ENCODE peak calls at places on chromosomes 1 and 21, in five cellular contexts. X is stomach, P is foreskin keratinocyte, E is transverse colon, T is IMR-90. D is an unnamed sample.

GRCh38 chr1:82979593-82980230 is 1019.2 kb downstream of the TTLL7 start:
- DNase-seq in X (no peak), P (no peak), E (no peak), T (no peak), D (no peak)

GRCh38 chr1:66043186-66043585 is 250.5 kb downstream of the PDE4B start:
- DNase-seq in X (no peak), P (no peak), E (no peak), T (no peak), D (no peak)

GRCh38 chr1:11281518-11282331 is 8.7 kb downstream of the UBIAD1 start:
- DNase-seq in X (no peak), P (no peak), E (no peak), T (peak; percentile 98), D (no peak)

GRCh38 chr1:56060901-56061300 is 518.5 kb downstream of the PLPP3 start:
- DNase-seq in X (no peak), P (no peak), E (peak; percentile 12), T (peak; percentile 82), D (no peak)

GRCh38 chr1:33385251-33385650 is 45.6 kb downstream of the PHC2 start:
- DNase-seq in X (no peak), P (no peak), E (no peak), T (no peak), D (no peak)

GRCh38 chr1:26317612-26318337 is at the start of gene CD52:
- DNase-seq in X (peak; percentile 29), P (no peak), E (peak; percentile 63), T (no peak), D (peak; percentile 45)

GRCh38 chr21:45624356-45624854 is 19.1 kb upstream of the PCBP3 start:
- DNase-seq in X (no peak), P (no peak), E (no peak), T (no peak), D (no peak)

GRCh38 chr1:36481771-36482723 is 666 bp downstream of the CSF3R start:
- DNase-seq in X (no peak), P (no peak), E (no peak), T (no peak), D (no peak)

GRCh38 chr21:28763809-28764418 is 228.8 kb downstream of the LTN1 start:
- DNase-seq in X (no peak), P (no peak), E (no peak), T (no peak), D (no peak)

GRCh38 chr1:94526581-94526980 is 15.0 kb downstream of the F3 start:
- DNase-seq in X (no peak), P (no peak), E (no peak), T (no peak), D (no peak)

GRCh38 chr1:52368383-52369172 is 2.6 kb upstream of the CC2D1B start:
- DNase-seq in X (peak; percentile 69), P (peak; percentile 89), E (peak; percentile 71), T (peak; percentile 32), D (peak; percentile 68)

GRCh38 chr1:34140011-34140676 is 24.9 kb downstream of the CSMD2 start:
- DNase-seq in X (no peak), P (no peak), E (no peak), T (no peak), D (no peak)

GRCh38 chr1:214427871-214428277 is 123.5 kb downstream of the PTPN14 start:
- DNase-seq in X (peak; percentile 29), P (peak; percentile 99), E (peak; percentile 22), T (peak; percentile 98), D (peak; percentile 35)

GRCh38 chr1:243325305-243325890 is 69.6 kb downstream of the SDCCAG8 start:
- DNase-seq in X (no peak), P (peak; percentile 10), E (no peak), T (peak; percentile 82), D (peak; percentile 54)

DNA sequence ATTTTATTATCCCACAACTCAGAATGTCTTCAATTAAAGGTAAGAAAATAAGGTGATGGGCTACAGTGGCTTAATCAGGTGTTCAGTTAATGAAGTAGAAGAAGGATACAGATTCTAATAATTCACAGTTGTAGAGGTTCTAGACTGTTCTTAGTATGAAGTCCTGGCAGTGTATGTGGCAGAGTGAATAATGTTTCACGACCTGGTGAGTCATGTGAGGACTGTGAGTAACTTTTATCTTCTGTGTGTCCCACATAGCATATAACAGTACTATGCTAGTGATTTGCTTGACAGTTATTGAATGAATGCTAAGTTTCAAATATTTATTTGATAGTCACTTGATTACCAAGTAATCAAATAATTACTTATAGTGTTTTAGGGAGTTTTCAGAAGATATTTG is 20.0 kb downstream of the SLC16A4 start:
- DNase-seq in X (no peak), P (no peak), E (no peak), T (peak; percentile 77), D (peak; percentile 33)
- H3K27ac ChIP-seq in X (no peak overlapping the region), P (no peak overlapping the region), E (no peak overlapping the region), T (no peak overlapping the region), D (no peak overlapping the region)

GRCh38 chr1:228090613-228091081 is 8.1 kb downstream of the ARF1 start:
- DNase-seq in X (peak; percentile 25), P (no peak), E (peak; percentile 16), T (peak; percentile 55), D (no peak)
- H3K4me1 ChIP-seq in X (peaks cover 87% of the 10 kb centered on the region), P (peaks cover 46% of the 10 kb centered on the region), E (peaks cover 61% of the 10 kb centered on the region), T (peaks cover 31% of the 10 kb centered on the region), D (peaks cover 46% of the 10 kb centered on the region)

GRCh38 chr1:153798468-153798780 is 23.2 kb downstream of the SLC27A3 start:
- DNase-seq in X (peak; percentile 20), P (no peak), E (no peak), T (no peak), D (no peak)
- H3K27ac ChIP-seq in X (no peak overlapping the region), P (no peak overlapping the region), E (no peak overlapping the region), T (no peak overlapping the region), D (no peak overlapping the region)

DNA sequence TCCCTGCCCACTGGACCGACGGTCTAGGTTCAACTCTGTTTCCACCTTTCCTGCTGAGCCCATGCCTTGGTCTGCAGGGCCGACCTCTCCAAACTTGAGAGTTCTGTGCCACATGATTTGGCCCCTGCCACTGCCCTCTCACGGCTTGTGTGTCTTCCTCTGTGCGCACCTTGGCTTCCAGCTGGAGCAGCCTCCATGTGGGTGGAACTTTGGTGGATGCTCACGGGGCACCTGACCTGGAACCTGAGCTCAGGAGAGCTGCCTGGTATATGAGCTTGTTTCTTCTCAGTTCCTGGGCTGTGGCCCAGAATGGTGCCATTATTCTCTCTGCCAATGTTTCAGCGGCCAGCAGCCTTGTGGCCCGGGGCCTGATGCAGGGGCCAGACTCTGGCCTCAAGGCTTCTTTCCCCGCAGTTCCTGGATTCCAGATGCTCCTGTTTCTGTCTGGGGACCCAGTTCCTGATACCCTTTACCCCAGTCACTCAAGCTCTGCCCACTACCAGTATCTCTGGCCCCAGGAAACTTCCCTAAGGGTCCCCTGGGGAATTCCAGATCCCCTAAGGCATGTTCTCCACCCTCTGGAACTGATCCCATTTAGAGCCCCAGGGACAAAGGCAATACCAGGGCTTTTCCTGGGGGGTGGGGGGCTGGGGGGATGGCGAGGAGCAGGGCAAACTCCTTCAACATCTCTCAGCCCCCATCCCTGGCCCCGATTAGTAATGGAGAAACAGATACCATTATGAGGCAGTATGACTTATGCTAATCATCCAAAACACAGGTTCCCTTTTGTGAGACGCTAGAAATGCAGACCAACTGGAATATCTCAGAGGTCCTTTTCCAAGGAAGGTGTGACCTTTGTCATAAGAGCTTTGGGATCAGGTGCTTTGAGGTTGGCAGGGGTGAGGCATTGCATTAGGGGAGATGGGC is 11.1 kb downstream of the QSOX1 start:
- DNase-seq in X (peak; percentile 44), P (no peak), E (no peak), T (no peak), D (no peak)
- H3K4me1 ChIP-seq in X (peaks cover 96% of the 10 kb centered on the region), P (peaks cover 29% of the 10 kb centered on the region), E (peaks cover 31% of the 10 kb centered on the region), T (peaks cover 56% of the 10 kb centered on the region), D (no peaks in the 10 kb centered on the region)

DNA sequence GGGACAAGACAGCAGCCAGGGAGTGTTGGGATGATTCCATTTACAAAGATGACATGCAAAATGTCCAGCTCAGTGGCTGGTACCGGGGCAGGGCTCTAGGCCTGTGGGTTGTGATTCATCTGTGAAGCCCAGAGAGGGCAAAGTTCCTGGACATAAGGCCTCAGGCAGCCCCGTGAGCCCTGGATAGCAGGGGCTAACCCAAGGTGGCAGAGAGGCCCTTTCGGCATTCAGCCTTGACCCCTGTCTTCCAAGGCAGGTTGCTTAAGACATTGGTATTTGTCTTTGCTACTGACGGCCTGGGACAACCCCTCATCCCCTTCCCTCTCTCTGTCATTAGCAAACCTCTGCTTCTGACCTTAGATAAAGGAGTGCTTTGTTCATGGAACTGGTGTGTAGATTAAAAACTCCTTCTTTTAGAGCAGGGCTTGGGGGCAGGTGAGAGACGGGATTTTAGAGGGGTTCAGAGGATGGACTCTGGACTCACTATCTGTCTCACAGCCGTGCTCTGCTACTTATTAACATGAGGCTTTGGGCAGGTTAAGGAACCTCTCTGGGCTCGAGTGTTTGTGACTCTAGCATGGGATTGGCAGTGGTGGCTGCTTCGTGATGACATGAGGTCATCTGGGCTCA is 36.3 kb downstream of the TMEM51 start:
- DNase-seq in X (no peak), P (no peak), E (no peak), T (no peak), D (peak; percentile 90)
- H3K27ac ChIP-seq in X (peak overlapping the region; percentile 57), P (no peak overlapping the region), E (peak overlapping the region; percentile 69), T (peak overlapping the region; percentile 24), D (peak overlapping the region; percentile 74)

DNA sequence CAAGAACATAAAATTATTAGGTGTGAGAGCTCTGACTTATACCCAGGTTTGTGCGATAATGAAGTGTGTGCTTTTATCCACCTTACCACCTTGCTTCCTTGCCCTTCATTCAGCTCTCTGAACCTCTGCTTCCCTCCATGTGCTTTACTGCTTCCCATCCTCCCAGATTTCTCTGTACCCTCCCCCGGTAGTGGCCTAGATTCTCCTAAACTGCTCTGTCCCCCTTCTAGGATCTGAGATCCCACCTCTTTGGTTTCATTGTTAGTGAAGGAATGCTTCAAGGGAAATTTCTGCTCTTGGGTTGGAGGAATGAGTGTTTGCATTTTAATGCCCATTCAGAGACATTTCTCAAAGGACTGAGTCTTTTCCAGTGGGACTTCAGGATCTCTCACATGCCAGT is 159.5 kb downstream of the ST6GALNAC3 start:
- DNase-seq in X (no peak), P (no peak), E (no peak), T (no peak), D (no peak)
- H3K4me1 ChIP-seq in X (no peaks in the 10 kb centered on the region), P (no peaks in the 10 kb centered on the region), E (no peaks in the 10 kb centered on the region), T (no peaks in the 10 kb centered on the region), D (no peaks in the 10 kb centered on the region)

DNA sequence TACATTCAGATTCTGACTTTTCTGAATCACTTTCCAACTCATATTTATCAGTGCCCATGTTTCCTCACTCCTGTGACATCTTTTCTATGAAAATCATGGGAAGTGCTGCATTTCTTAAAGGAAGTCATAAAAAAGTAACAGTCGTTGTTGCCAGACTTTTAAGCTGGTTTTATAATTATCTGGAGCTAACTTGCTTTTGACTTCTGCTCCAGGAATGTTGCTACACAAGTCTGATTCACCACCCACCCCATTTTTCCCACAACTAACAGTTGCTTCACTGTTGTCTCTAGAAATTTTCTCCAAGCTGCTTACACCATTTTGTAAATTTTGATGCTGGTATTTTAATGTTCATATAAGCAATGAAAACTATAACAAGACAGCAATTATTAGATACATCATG is 12.2 kb downstream of the FCRLB start:
- DNase-seq in X (no peak), P (peak; percentile 77), E (no peak), T (peak; percentile 93), D (no peak)
- H3K27ac ChIP-seq in X (no peak overlapping the region), P (peak overlapping the region; percentile 64), E (no peak overlapping the region), T (no peak overlapping the region), D (no peak overlapping the region)

GRCh38 chr1:115064461-115064860 is 24.8 kb downstream of the TSPAN2 start:
- DNase-seq in X (no peak), P (no peak), E (no peak), T (no peak), D (no peak)
- H3K4me1 ChIP-seq in X (peaks cover 37% of the 10 kb centered on the region), P (peaks cover 18% of the 10 kb centered on the region), E (peaks cover 17% of the 10 kb centered on the region), T (no peaks in the 10 kb centered on the region), D (peaks cover 3% of the 10 kb centered on the region)

GRCh38 chr21:41141031-41141457 is 26.9 kb upstream of the BACE2 start:
- DNase-seq in X (no peak), P (peak; percentile 61), E (no peak), T (peak; percentile 20), D (no peak)
- H3K27ac ChIP-seq in X (no peak overlapping the region), P (no peak overlapping the region), E (no peak overlapping the region), T (no peak overlapping the region), D (no peak overlapping the region)

D was measured in small intestine.